ENCODE peak calls at places on chromosomes 7 and 10, in seven cellular contexts. G is Calu3, M is T-cell, W is DMS 273 treated with DMSO at 0.1 percent for 48 hours, E is NCI-H524 treated with DMSO at 0.1 percent for 48 hours, J is Panc1, X is cerebellar cortex. B is an unnamed sample.

GRCh38 chr7:155830961-155831806 is 18.9 kb upstream of the SHH start:
- DNase-seq in G (no peak), M (no peak), W (no peak), E (no peak), J (no peak), X (no peak), B (no peak)

GRCh38 chr7:14340415-14341079 is 351.1 kb upstream of the ETV1 start:
- DNase-seq in G (no peak), M (no peak), W (no peak), E (no peak), J (no peak), X (peak; percentile 14), B (no peak)

GRCh38 chr10:69638642-69639041 is 8.6 kb downstream of the FAM241B start:
- DNase-seq in G (no peak), M (no peak), W (no peak), E (no peak), J (no peak), X (no peak), B (no peak)

GRCh38 chr10:91592282-91593020 is 40.4 kb downstream of the PPP1R3C start:
- DNase-seq in G (no peak), M (no peak), W (peak; percentile 15), E (no peak), J (no peak), X (no peak), B (no peak)

GRCh38 chr10:8043569-8044306 is 10.8 kb upstream of the GATA3 start:
- DNase-seq in G (no peak), M (no peak), W (no peak), E (no peak), J (no peak), X (no peak), B (no peak)

GRCh38 chr7:80410081-80410480 is 101.8 kb downstream of the GNAT3 start:
- DNase-seq in G (no peak), M (no peak), W (no peak), E (no peak), J (no peak), X (no peak), B (no peak)

GRCh38 chr7:2131791-2132190 is 101.0 kb downstream of the MAD1L1 start:
- DNase-seq in G (no peak), M (no peak), W (no peak), E (no peak), J (no peak), X (no peak), B (no peak)

GRCh38 chr10:113441220-113441619 is 111.6 kb upstream of the HABP2 start:
- DNase-seq in G (no peak), M (no peak), W (no peak), E (no peak), J (no peak), X (no peak), B (no peak)

GRCh38 chr10:76179806-76180205 is 748.4 kb downstream of the LRMDA start:
- DNase-seq in G (no peak), M (no peak), W (no peak), E (no peak), J (no peak), X (no peak), B (no peak)

GRCh38 chr10:88640186-88640585 is 24.1 kb upstream of the LIPF start:
- DNase-seq in G (no peak), M (no peak), W (no peak), E (no peak), J (no peak), X (no peak), B (no peak)

GRCh38 chr7:30920021-30920583 is 8.4 kb downstream of the AQP1 start:
- DNase-seq in G (no peak), M (no peak), W (no peak), E (no peak), J (no peak), X (no peak), B (no peak)

GRCh38 chr10:26737730-26738129 is 40.2 kb downstream of the PDSS1 start:
- DNase-seq in G (no peak), M (no peak), W (no peak), E (no peak), J (no peak), X (no peak), B (no peak)

GRCh38 chr7:29765392-29765979 is 40.8 kb upstream of the WIPF3 start:
- DNase-seq in G (no peak), M (no peak), W (no peak), E (no peak), J (no peak), X (no peak), B (no peak)

GRCh38 chr7:16546921-16547505 is 20.4 kb downstream of the LRRC72 start:
- DNase-seq in G (no peak), M (no peak), W (no peak), E (no peak), J (no peak), X (no peak), B (no peak)

GRCh38 chr7:155604504-155604997 is 39.9 kb upstream of the RBM33 start:
- DNase-seq in G (no peak), M (no peak), W (no peak), E (no peak), J (no peak), X (no peak), B (no peak)

GRCh38 chr10:89301721-89302445 is at the start of gene IFIT2:
- DNase-seq in G (no peak), M (no peak), W (peak; percentile 20), E (no peak), J (peak; percentile 62), X (peak; percentile 81), B (no peak)

B was measured in glomerular endothelial cell.